ENCODE peak calls at places on chromosomes 16 and 17, in six cellular contexts. R is left ventricle myocardium inferior, Y is lung, T is thoracic aorta, C is neural progenitor cell, S is esophagus squamous epithelium. A is an unnamed sample.

GRCh38 chr17:17343896-17344506 is 40.8 kb downstream of the NT5M start:
- DNase-seq in T (no peak), S (no peak), C (no peak), R (no peak), Y (no peak), A (no peak)

GRCh38 chr16:69848635-69849545 is 86.8 kb downstream of the WWP2 start:
- DNase-seq in S (no peak), T (peak; percentile 93), C (no peak), R (peak; percentile 86), Y (peak; percentile 74), A (peak; percentile 82)

GRCh38 chr17:7484964-7485377 is 805 bp downstream of the POLR2A start:
- DNase-seq in C (no peak), R (no peak), Y (no peak), S (no peak), T (no peak), A (no peak)

GRCh38 chr16:64416232-64417010 is 705.4 kb downstream of the CDH11 start:
- DNase-seq in R (no peak), C (no peak), S (no peak), Y (no peak), T (no peak), A (no peak)

GRCh38 chr16:47375423-47375822 is 85.4 kb downstream of the ITFG1 start:
- DNase-seq in R (no peak), T (no peak), Y (no peak), S (no peak), C (no peak), A (no peak)

GRCh38 chr16:84986102-84986501 is 25.2 kb downstream of the ZDHHC7 start:
- DNase-seq in C (no peak), R (no peak), S (no peak), Y (no peak), T (no peak), A (no peak)

GRCh38 chr17:44875761-44876160 is 23.5 kb downstream of the EFTUD2 start:
- DNase-seq in Y (no peak), S (no peak), C (no peak), R (no peak), T (no peak), A (no peak)

GRCh38 chr16:1691956-1692355 is 13.9 kb downstream of the JPT2 start:
- DNase-seq in C (no peak), Y (no peak), R (no peak), T (no peak), S (no peak), A (no peak)

GRCh38 chr16:7026639-7027038 is 306.0 kb upstream of the RBFOX1 start:
- DNase-seq in Y (no peak), R (no peak), C (peak; percentile 41), S (no peak), T (no peak), A (no peak)

GRCh38 chr17:20955437-20956323 is 87.1 kb downstream of the USP22 start:
- DNase-seq in T (no peak), R (peak; percentile 27), S (no peak), C (no peak), Y (no peak), A (no peak)

GRCh38 chr17:45428954-45429337 is 3.7 kb downstream of the ARHGAP27 start:
- DNase-seq in T (no peak), C (no peak), Y (no peak), R (no peak), S (no peak), A (no peak)

GRCh38 chr17:3961564-3962047 is 2.6 kb downstream of the ATP2A3 start:
- DNase-seq in C (no peak), T (no peak), R (no peak), Y (no peak), S (peak; percentile 40), A (no peak)

GRCh38 chr17:69857412-69857835 is 217.6 kb upstream of the KCNJ16 start:
- DNase-seq in R (no peak), T (no peak), Y (no peak), S (no peak), C (no peak), A (no peak)

GRCh38 chr16:65106792-65107191 is 15.1 kb downstream of the CDH11 start:
- DNase-seq in Y (no peak), T (no peak), R (no peak), C (no peak), S (no peak), A (no peak)

GRCh38 chr16:4487955-4488481 is 11.8 kb downstream of the HMOX2 start:
- DNase-seq in C (no peak), Y (no peak), T (no peak), R (no peak), S (no peak), A (no peak)

GRCh38 chr16:87815567-87815966 is 49.8 kb upstream of the KLHDC4 start:
- DNase-seq in T (no peak), S (no peak), R (no peak), Y (no peak), C (peak; percentile 43), A (no peak)

GRCh38 chr17:2068589-2069051 is 13.7 kb downstream of the HIC1 start:
- DNase-seq in C (no peak), Y (no peak), S (no peak), R (no peak), T (no peak), A (no peak)

GRCh38 chr16:48206594-48207242 is 37.4 kb upstream of the LONP2 start:
- DNase-seq in Y (no peak), R (no peak), T (no peak), S (no peak), C (no peak), A (no peak)

GRCh38 chr17:28372203-28372944 is 880 bp downstream of the SARM1 start:
- DNase-seq in Y (no peak), S (no peak), R (peak; percentile 38), C (peak; percentile 62), T (no peak), A (no peak)
- TF ChIP-seq CTCF in Y (no peak), S (no peak), R (no peak), C (no peak), T (no peak), A (no peak)

GRCh38 chr17:28317099-28317964 is 1.7 kb upstream of the TMEM97 start:
- DNase-seq in Y (no peak), S (no peak), T (no peak), R (no peak), C (no peak), A (no peak)
- H3K4me3 ChIP-seq in Y (no peak overlapping the region), S (no peak overlapping the region), T (no peak overlapping the region), R (peak overlapping the region; percentile 82), C (peak overlapping the region; percentile 80), A (no peak overlapping the region)

DNA sequence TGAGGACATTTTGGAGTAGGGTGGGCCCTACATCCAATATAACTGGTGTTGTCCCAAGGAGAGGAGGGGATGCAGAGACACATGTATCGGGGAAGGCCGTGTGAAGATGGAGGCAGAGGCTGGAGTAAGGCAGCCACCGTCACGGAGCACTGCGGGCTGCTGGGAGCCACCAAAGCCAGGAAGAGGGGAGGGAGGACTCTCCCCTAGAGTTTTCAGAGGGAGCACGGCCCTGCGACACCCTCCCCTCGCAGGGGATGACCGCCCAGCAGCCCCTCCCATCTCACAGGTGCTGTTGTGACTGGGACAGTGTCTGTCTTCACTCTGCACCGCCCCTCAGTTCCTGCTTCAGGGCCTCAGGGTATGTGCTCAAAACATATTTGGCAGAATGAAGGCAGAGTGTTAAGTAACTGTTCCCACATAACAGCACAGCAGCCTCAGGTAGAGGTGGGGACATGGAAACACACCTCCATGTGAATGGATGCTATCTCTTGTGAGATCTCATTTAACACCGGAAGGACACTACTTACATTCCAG is 82.2 kb downstream of the RBFOX3 start:
- DNase-seq in C (no peak), R (no peak), Y (no peak), T (no peak), S (no peak), A (no peak)
- H3K27me3 ChIP-seq in C (no peaks in the 10 kb centered on the region), R (peaks cover 100% of the 10 kb centered on the region), Y (no peaks in the 10 kb centered on the region), T (peaks cover 7% of the 10 kb centered on the region), S (no peaks in the 10 kb centered on the region), A (peaks cover 60% of the 10 kb centered on the region)

GRCh38 chr17:81558941-81559806 is 7.0 kb upstream of the FAAP100 start:
- DNase-seq in S (no peak), T (no peak), C (peak; percentile 27), R (peak; percentile 52), Y (no peak), A (no peak)
- TF ChIP-seq CTCF in S (no peak), T (no peak), C (peak; percentile 14), R (peak; percentile 60), Y (no peak), A (no peak)

A was measured in heart right ventricle.